ENCODE peak calls at places on chromosomes 13 and 19, in six cellular contexts. T, J, N, Z, F and P are unnamed samples.

GRCh38 chr19:17688853-17689595 is 870 bp upstream of the UNC13A start:
- DNase-seq in T (no peak), J (no peak), N (no peak), Z (no peak), F (no peak), P (no peak)

GRCh38 chr19:33196446-33197193 is 2.5 kb downstream of the LRP3 start:
- DNase-seq in T (no peak), J (no peak), N (no peak), Z (no peak), F (no peak), P (no peak)

GRCh38 chr19:54418030-54418929 is 3.0 kb downstream of the TTYH1 start:
- DNase-seq in T (no peak), J (no peak), N (peak), Z (no peak), F (peak), P (no peak)

GRCh38 chr19:11560404-11560988 is 1.5 kb upstream of the ELOF1 start:
- DNase-seq in T (peak), J (peak), N (peak), Z (no peak), F (peak), P (peak)

GRCh38 chr13:85985791-85986190 is 186.6 kb upstream of the SLITRK6 start:
- DNase-seq in T (no peak), J (no peak), N (peak), Z (no peak), F (no peak), P (peak)

GRCh38 chr19:18390075-18390909 is 4.3 kb downstream of the GDF15 start:
- DNase-seq in T (no peak), J (no peak), N (no peak), Z (no peak), F (no peak), P (no peak)

GRCh38 chr19:3538965-3539742 is at the start of gene TEKTIP1:
- DNase-seq in T (no peak), J (no peak), N (peak), Z (no peak), F (no peak), P (no peak)

GRCh38 chr19:47538812-47539211 is 23.9 kb upstream of the NAPA start:
- DNase-seq in T (no peak), J (no peak), N (no peak), Z (no peak), F (no peak), P (no peak)

GRCh38 chr19:16258440-16258903 is 60.8 kb downstream of the AP1M1 start:
- DNase-seq in T (no peak), J (no peak), N (no peak), Z (no peak), F (no peak), P (no peak)

GRCh38 chr13:50213526-50213925 is 198.3 kb downstream of the KCNRG start:
- DNase-seq in T (no peak), J (no peak), N (no peak), Z (no peak), F (no peak), P (no peak)

GRCh38 chr19:5170329-5170745 is 170.3 kb downstream of the PTPRS start:
- DNase-seq in T (no peak), J (peak), N (peak), Z (no peak), F (peak), P (no peak)

GRCh38 chr13:61670384-61671161 is 254.9 kb upstream of the PCDH20 start:
- DNase-seq in T (no peak), J (no peak), N (no peak), Z (no peak), F (no peak), P (no peak)

GRCh38 chr19:16281743-16282142 is 42.9 kb upstream of the KLF2 start:
- DNase-seq in T (no peak), J (no peak), N (no peak), Z (no peak), F (no peak), P (no peak)

GRCh38 chr13:95176611-95177259 is 124.5 kb downstream of the ABCC4 start:
- DNase-seq in T (no peak), J (no peak), N (no peak), Z (no peak), F (no peak), P (no peak)

GRCh38 chr19:9487016-9487415 is 11.4 kb downstream of the ZNF560 start:
- DNase-seq in T (no peak), J (no peak), N (no peak), Z (no peak), F (no peak), P (no peak)